ENCODE peak calls at places on chromosome 13, in nine cellular contexts. T is NCI-H460; S is activated B cell treated with CpG ODN at 0.5 μM for 24 hours; F is NCI-H1105; G is smooth muscle cell of the brain vasculature; C is central memory CD8-positive, alpha-beta T cell; R is transverse colon; W is fibroblast of pulmonary artery; I is astrocyte of the hippocampus. K is an unnamed sample.
A peak's percentile ranks its signal among the peaks of the same experiment; 100 is the strongest.

GRCh38 chr13:21897140-21897539 is 226.3 kb downstream of the FGF9 start:
- DNase-seq in T (no peak), S (no peak), F (no peak), G (no peak), C (no peak), R (no peak), W (no peak), I (no peak), K (no peak)

GRCh38 chr13:103883152-103883551 is 816.9 kb upstream of the SLC10A2 start:
- DNase-seq in T (peak; percentile 91), S (no peak), F (peak; percentile 59), G (peak; percentile 79), C (no peak), R (peak; percentile 50), W (peak; percentile 95), I (peak; percentile 98), K (peak; percentile 32)

GRCh38 chr13:73556902-73557301 is 498.1 kb downstream of the KLF5 start:
- DNase-seq in T (no peak), S (no peak), F (no peak), G (no peak), C (no peak), R (no peak), W (no peak), I (peak; percentile 29), K (no peak)

GRCh38 chr13:66665991-66666390 is 564.1 kb downstream of the PCDH9 start:
- DNase-seq in T (no peak), S (no peak), F (peak; percentile 44), G (no peak), C (no peak), R (no peak), W (peak; percentile 78), I (peak; percentile 96), K (no peak)

GRCh38 chr13:113952151-113952982 is 21.5 kb downstream of the C13orf46 start:
- DNase-seq in T (no peak), S (no peak), F (no peak), G (no peak), C (no peak), R (no peak), W (no peak), I (no peak), K (no peak)

GRCh38 chr13:114093118-114093517 is 39.3 kb downstream of the RASA3 start:
- DNase-seq in T (no peak), S (no peak), F (no peak), G (no peak), C (no peak), R (no peak), W (no peak), I (no peak), K (no peak)

GRCh38 chr13:40376867-40377266 is 289.6 kb downstream of the FOXO1 start:
- DNase-seq in T (no peak), S (no peak), F (no peak), G (no peak), C (no peak), R (no peak), W (peak; percentile 25), I (no peak), K (no peak)

GRCh38 chr13:52695856-52696255 is 43.2 kb downstream of the SUGT1 start:
- DNase-seq in T (no peak), S (no peak), F (no peak), G (no peak), C (no peak), R (no peak), W (peak; percentile 42), I (peak; percentile 28), K (no peak)

GRCh38 chr13:86974251-86974994 is 696.7 kb upstream of the SLITRK5 start:
- DNase-seq in T (no peak), S (no peak), F (no peak), G (no peak), C (no peak), R (no peak), W (no peak), I (no peak), K (no peak)

GRCh38 chr13:20997301-20998061 is 63.9 kb downstream of the LATS2 start:
- DNase-seq in T (no peak), S (no peak), F (no peak), G (no peak), C (no peak), R (no peak), W (peak; percentile 96), I (peak; percentile 95), K (no peak)

GRCh38 chr13:44904982-44905381 is 84.3 kb downstream of the NUFIP1 start:
- DNase-seq in T (no peak), S (no peak), F (no peak), G (no peak), C (no peak), R (peak; percentile 47), W (peak; percentile 98), I (peak; percentile 96), K (peak; percentile 30)

GRCh38 chr13:31264146-31264545 is 64.4 kb downstream of the B3GLCT start:
- DNase-seq in T (no peak), S (no peak), F (no peak), G (no peak), C (no peak), R (no peak), W (peak; percentile 25), I (no peak), K (no peak)

GRCh38 chr13:29969286-29969685 is 118.9 kb upstream of the UBL3 start:
- DNase-seq in T (no peak), S (no peak), F (no peak), G (no peak), C (no peak), R (no peak), W (peak; percentile 82), I (peak; percentile 79), K (no peak)

GRCh38 chr13:47708386-47708785 is 292.7 kb downstream of the SUCLA2 start:
- DNase-seq in T (peak; percentile 25), S (no peak), F (no peak), G (no peak), C (no peak), R (no peak), W (peak; percentile 52), I (no peak), K (no peak)

GRCh38 chr13:20553309-20553708 is 13.6 kb upstream of the IFT88 start:
- DNase-seq in T (no peak), S (no peak), F (no peak), G (no peak), C (no peak), R (no peak), W (no peak), I (peak; percentile 26), K (no peak)

GRCh38 chr13:37473035-37473434 is 125.5 kb downstream of the POSTN start:
- DNase-seq in T (no peak), S (no peak), F (no peak), G (no peak), C (no peak), R (no peak), W (no peak), I (no peak), K (no peak)

GRCh38 chr13:30129411-30129810 is 177.9 kb downstream of the KATNAL1 start:
- DNase-seq in T (no peak), S (no peak), F (no peak), G (no peak), C (no peak), R (no peak), W (no peak), I (no peak), K (no peak)

GRCh38 chr13:99227331-99227900 is 26.8 kb downstream of the UBAC2 start:
- DNase-seq in T (no peak), S (no peak), F (no peak), G (no peak), C (no peak), R (no peak), W (no peak), I (peak; percentile 26), K (no peak)

GRCh38 chr13:111021270-111021669 is 93.8 kb upstream of the ARHGEF7 start:
- DNase-seq in T (no peak), S (no peak), F (no peak), G (no peak), C (no peak), R (no peak), W (no peak), I (no peak), K (no peak)

GRCh38 chr13:50521750-50522149 is 321.7 kb downstream of the DLEU7 start:
- DNase-seq in T (no peak), S (no peak), F (no peak), G (no peak), C (no peak), R (no peak), W (peak; percentile 60), I (no peak), K (no peak)

GRCh38 chr13:92716749-92717148 is 509.9 kb upstream of the GPC6 start:
- DNase-seq in T (no peak), S (no peak), F (no peak), G (peak; percentile 1), C (no peak), R (no peak), W (peak; percentile 38), I (peak; percentile 23), K (no peak)

K was measured in left colon.